ENCODE peak calls at places on chromosomes 12 and 14, in seven cellular contexts. Q is fibroblast of mammary gland; G is anterior cingulate cortex; J is neural crest cell; H is HTR-8/SVneo; B is naive thymus-derived CD8-positive, alpha-beta T cell; M is suprapubic skin. T is an unnamed sample.

GRCh38 chr12:50933459-50934124 is 18.8 kb upstream of the HIGD1C start:
- DNase-seq in Q (peak), G (no peak), J (no peak), H (no peak), B (no peak), M (no peak), T (no peak)

GRCh38 chr12:131147894-131148293 is 194.2 kb downstream of the ADGRD1 start:
- DNase-seq in Q (no peak), G (no peak), J (no peak), H (no peak), B (no peak), M (no peak), T (no peak)

GRCh38 chr12:9740109-9740750 is 7.3 kb upstream of the CLECL1 start:
- DNase-seq in Q (no peak), G (no peak), J (no peak), H (no peak), B (peak), M (no peak), T (peak)

GRCh38 chr14:22929848-22930364 is 730 bp upstream of the PRMT5 start:
- DNase-seq in Q (peak), G (no peak), J (no peak), H (no peak), B (no peak), M (no peak), T (no peak)

GRCh38 chr12:16349132-16349463 is 1.7 kb downstream of the MGST1 start:
- DNase-seq in Q (peak), G (no peak), J (no peak), H (no peak), B (no peak), M (peak), T (no peak)

GRCh38 chr12:120539303-120539702 is 5.1 kb downstream of the RNF10 start:
- DNase-seq in Q (peak), G (no peak), J (no peak), H (no peak), B (no peak), M (no peak), T (no peak)

GRCh38 chr12:18805516-18806248 is 67.8 kb downstream of the CAPZA3 start:
- DNase-seq in Q (no peak), G (no peak), J (no peak), H (no peak), B (no peak), M (no peak), T (no peak)

GRCh38 chr12:111156304-111156703 is 212.6 kb downstream of the PHETA1 start:
- DNase-seq in Q (no peak), G (no peak), J (no peak), H (no peak), B (no peak), M (no peak), T (no peak)

GRCh38 chr14:101757064-101757838 is 4.3 kb upstream of the PPP2R5C start:
- DNase-seq in Q (no peak), G (no peak), J (no peak), H (no peak), B (no peak), M (peak), T (no peak)

GRCh38 chr12:95443458-95443857 is 30.5 kb upstream of the METAP2 start:
- DNase-seq in Q (no peak), G (no peak), J (no peak), H (no peak), B (no peak), M (no peak), T (no peak)

GRCh38 chr12:12807970-12808702 is 5.0 kb upstream of the DDX47 start:
- DNase-seq in Q (peak), G (no peak), J (no peak), H (no peak), B (peak), M (no peak), T (peak)

GRCh38 chr12:111424793-111425251 is 19.1 kb downstream of the SH2B3 start:
- DNase-seq in Q (no peak), G (no peak), J (no peak), H (no peak), B (no peak), M (no peak), T (no peak)

GRCh38 chr14:32702571-32702970 is 236.1 kb upstream of the NPAS3 start:
- DNase-seq in Q (peak), G (peak), J (peak), H (no peak), B (no peak), M (peak), T (peak)

GRCh38 chr14:24159777-24160498 is 1.1 kb upstream of the IRF9 start:
- DNase-seq in Q (no peak), G (no peak), J (no peak), H (no peak), B (no peak), M (no peak), T (no peak)

GRCh38 chr12:94145231-94145979 is 3.0 kb upstream of the PLXNC1 start:
- DNase-seq in Q (peak), G (no peak), J (no peak), H (peak), B (no peak), M (no peak), T (no peak)

GRCh38 chr12:46445093-46445492 is 72.5 kb upstream of the SLC38A2 start:
- DNase-seq in Q (peak), G (no peak), J (no peak), H (no peak), B (no peak), M (no peak), T (no peak)

GRCh38 chr14:97699026-97699425 is 901.8 kb downstream of the VRK1 start:
- DNase-seq in Q (no peak), G (no peak), J (no peak), H (no peak), B (no peak), M (no peak), T (no peak)

GRCh38 chr14:51283402-51283825 is 43.4 kb downstream of the TMX1 start:
- DNase-seq in Q (peak), G (no peak), J (no peak), H (peak), B (peak), M (no peak), T (peak)

GRCh38 chr12:116821291-116821690 is 60.0 kb downstream of the HRK start:
- DNase-seq in Q (no peak), G (no peak), J (peak), H (no peak), B (no peak), M (no peak), T (no peak)

GRCh38 chr14:104130974-104131651 is 7.3 kb upstream of the KIF26A start:
- DNase-seq in Q (peak), G (peak), J (no peak), H (no peak), B (no peak), M (peak), T (no peak)

GRCh38 chr12:70927356-70927755 is 6.8 kb upstream of the PTPRR start:
- DNase-seq in Q (no peak), G (no peak), J (no peak), H (no peak), B (no peak), M (no peak), T (no peak)

GRCh38 chr12:22729898-22730443 is 105.0 kb downstream of the ETNK1 start:
- DNase-seq in Q (peak), G (no peak), J (no peak), H (no peak), B (no peak), M (no peak), T (no peak)

GRCh38 chr14:50260511-50260910 is 29.1 kb upstream of the SOS2 start:
- DNase-seq in Q (peak), G (no peak), J (no peak), H (peak), B (peak), M (no peak), T (peak)

GRCh38 chr14:63523735-63524408 is 19.3 kb downstream of the PPP2R5E start:
- DNase-seq in Q (no peak), G (no peak), J (no peak), H (no peak), B (no peak), M (no peak), T (no peak)

GRCh38 chr12:114245555-114245954 is 160.4 kb downstream of the TBX5 start:
- DNase-seq in Q (peak), G (no peak), J (no peak), H (no peak), B (no peak), M (no peak), T (no peak)

GRCh38 chr14:104424406-104425072 is 155.0 kb upstream of the C14orf180 start:
- DNase-seq in Q (no peak), G (no peak), J (no peak), H (no peak), B (no peak), M (peak), T (no peak)

GRCh38 chr12:42985506-42985905 is 396.0 kb upstream of the PRICKLE1 start:
- DNase-seq in Q (no peak), G (no peak), J (no peak), H (no peak), B (no peak), M (no peak), T (no peak)

GRCh38 chr14:63564318-63564717 is 21.1 kb upstream of the PPP2R5E start:
- DNase-seq in Q (no peak), G (no peak), J (no peak), H (peak), B (no peak), M (no peak), T (no peak)

GRCh38 chr12:100987552-100988277 is 193.1 kb downstream of the ANO4 start:
- DNase-seq in Q (peak), G (no peak), J (peak), H (peak), B (no peak), M (no peak), T (no peak)

GRCh38 chr12:14560904-14561574 is 6.6 kb downstream of the PLBD1 start:
- DNase-seq in Q (no peak), G (no peak), J (no peak), H (no peak), B (no peak), M (no peak), T (no peak)

GRCh38 chr12:131557310-131557709 is 153.6 kb upstream of the SFSWAP start:
- DNase-seq in Q (no peak), G (no peak), J (no peak), H (no peak), B (no peak), M (no peak), T (no peak)

GRCh38 chr14:65783576-65783975 is 371.0 kb downstream of the FUT8 start:
- DNase-seq in Q (peak), G (no peak), J (no peak), H (no peak), B (no peak), M (no peak), T (no peak)

GRCh38 chr14:99780690-99781089 is 12.5 kb upstream of the EML1 start:
- DNase-seq in Q (no peak), G (no peak), J (no peak), H (no peak), B (no peak), M (no peak), T (no peak)

GRCh38 chr14:26138764-26139445 is 458.9 kb downstream of the NOVA1 start:
- DNase-seq in Q (peak), G (no peak), J (no peak), H (no peak), B (no peak), M (no peak), T (no peak)

GRCh38 chr12:113162102-113163029 is 12.8 kb downstream of the CFAP73 start:
- DNase-seq in Q (peak), G (no peak), J (no peak), H (no peak), B (no peak), M (no peak), T (no peak)

GRCh38 chr12:754871-755562 is 2.6 kb downstream of the WNK1 start:
- DNase-seq in Q (peak), G (no peak), J (no peak), H (peak), B (peak), M (no peak), T (peak)

T was measured in central memory CD4-positive, alpha-beta T cell.